ENCODE peak calls at places on chromosomes 6 and 20, in six cellular contexts. B is NCI-H510A treated with DMSO at 0.1 percent for 48 hours, R is kidney tubule cell, U is hypothalamus, Q is NCI-H524, I is amniotic stem cell. S is an unnamed sample.

GRCh38 chr6:16849280-16850210 is 88.3 kb upstream of the ATXN1 start:
- DNase-seq in B (no peak), R (peak; percentile 54), U (no peak), Q (peak; percentile 54), I (peak; percentile 67), S (no peak)

GRCh38 chr20:1001981-1002681 is at the start of gene RSPO4:
- DNase-seq in B (no peak), R (no peak), U (no peak), Q (peak; percentile 40), I (no peak), S (no peak)

GRCh38 chr6:158038291-158039177 is 56.9 kb downstream of the SYNJ2 start:
- DNase-seq in B (no peak), R (no peak), U (no peak), Q (peak; percentile 35), I (no peak), S (no peak)

GRCh38 chr6:29976253-29976587 is 33.9 kb downstream of the HLA-A start:
- DNase-seq in B (no peak), R (no peak), U (no peak), Q (no peak), I (no peak), S (no peak)

GRCh38 chr6:15513801-15514711 is 148.8 kb downstream of the DTNBP1 start:
- DNase-seq in B (no peak), R (no peak), U (no peak), Q (no peak), I (no peak), S (no peak)

GRCh38 chr6:148612043-148612442 is 134.8 kb upstream of the UST start:
- DNase-seq in B (no peak), R (no peak), U (no peak), Q (no peak), I (no peak), S (no peak)

GRCh38 chr6:160188773-160189172 is 67.2 kb downstream of the SLC22A1 start:
- DNase-seq in B (no peak), R (peak; percentile 76), U (no peak), Q (no peak), I (no peak), S (no peak)

GRCh38 chr6:144285548-144285797 is 338 bp downstream of the UTRN start:
- DNase-seq in B (no peak), R (no peak), U (no peak), Q (no peak), I (no peak), S (no peak)

GRCh38 chr20:11814276-11814675 is 103.4 kb upstream of the BTBD3 start:
- DNase-seq in B (no peak), R (peak; percentile 90), U (no peak), Q (no peak), I (no peak), S (peak; percentile 88)

GRCh38 chr20:57429579-57430202 is 38.5 kb downstream of the RBM38 start:
- DNase-seq in B (no peak), R (peak; percentile 62), U (no peak), Q (no peak), I (no peak), S (peak; percentile 80)

GRCh38 chr20:48298424-48298823 is 513.1 kb upstream of the SULF2 start:
- DNase-seq in B (no peak), R (no peak), U (no peak), Q (no peak), I (no peak), S (no peak)

GRCh38 chr6:292506-293184 is 358 bp downstream of the DUSP22 start:
- DNase-seq in B (no peak), R (peak; percentile 62), U (no peak), Q (no peak), I (no peak), S (no peak)